ENCODE peak calls at places on chromosomes 16 and 17, in seven cellular contexts. U, Z, D, A, X, N and B are unnamed samples.

GRCh38 chr16:81676571-81677374 is 102.3 kb upstream of the PLCG2 start:
- DNase-seq in U (no peak), Z (no peak), D (no peak), A (no peak), X (no peak), N (no peak), B (no peak)

GRCh38 chr17:67608691-67609090 is 109.0 kb upstream of the NOL11 start:
- DNase-seq in U (peak; percentile 58), Z (peak; percentile 91), D (peak; percentile 76), A (no peak), X (no peak), N (no peak), B (peak; percentile 54)

GRCh38 chr17:21814776-21815175 is 122.5 kb downstream of the KCNJ18 start:
- DNase-seq in U (no peak), Z (no peak), D (no peak), A (no peak), X (no peak), N (peak; percentile 23), B (no peak)

GRCh38 chr17:39949028-39949427 is 13.8 kb upstream of the GSDMA start:
- DNase-seq in U (no peak), Z (no peak), D (no peak), A (no peak), X (no peak), N (no peak), B (no peak)

GRCh38 chr17:50721194-50722010 is 2.0 kb downstream of the LUC7L3 start:
- DNase-seq in U (no peak), Z (no peak), D (no peak), A (no peak), X (no peak), N (no peak), B (no peak)

GRCh38 chr17:45869676-45870341 is 24.5 kb upstream of the MAPT start:
- DNase-seq in U (no peak), Z (peak; percentile 4), D (no peak), A (no peak), X (no peak), N (no peak), B (no peak)

GRCh38 chr16:88593489-88593888 is 23.3 kb downstream of the ZC3H18 start:
- DNase-seq in U (no peak), Z (no peak), D (no peak), A (no peak), X (no peak), N (no peak), B (no peak)

GRCh38 chr16:27181020-27181419 is 22.3 kb upstream of the KDM8 start:
- DNase-seq in U (no peak), Z (no peak), D (no peak), A (no peak), X (no peak), N (no peak), B (no peak)

GRCh38 chr16:11248133-11248532 is 7.9 kb downstream of the SOCS1 start:
- DNase-seq in U (peak; percentile 25), Z (peak; percentile 24), D (no peak), A (no peak), X (no peak), N (no peak), B (no peak)

GRCh38 chr16:89189358-89190025 is 10.8 kb downstream of the SLC22A31 start:
- DNase-seq in U (no peak), Z (no peak), D (no peak), A (no peak), X (no peak), N (no peak), B (no peak)

GRCh38 chr16:57807968-57808528 is 5.8 kb upstream of the KIFC3 start:
- DNase-seq in U (peak; percentile 63), Z (peak; percentile 91), D (peak; percentile 95), A (peak; percentile 88), X (peak; percentile 83), N (peak; percentile 86), B (peak; percentile 80)
- H3K4me3 ChIP-seq in U (no peak overlapping the region), Z (no peak overlapping the region), D (peak overlapping the region; percentile 20), A (peak overlapping the region; percentile 2), X (no peak overlapping the region), N (peak overlapping the region; percentile 1), B (no peak overlapping the region)

GRCh38 chr16:21501869-21502667 is 97.3 kb upstream of the METTL9 start:
- DNase-seq in U (peak; percentile 95), Z (peak; percentile 97), D (peak; percentile 87), A (peak; percentile 89), X (peak; percentile 83), N (peak; percentile 93), B (peak; percentile 74)
- TF ChIP-seq CTCF in U (no peak), Z (no peak), D (no peak), A (peak; percentile 8), X (no peak), N (no peak), B (no peak)

GRCh38 chr16:47971225-47971624 is 184.6 kb downstream of the ABCC12 start:
- DNase-seq in U (no peak), Z (no peak), D (no peak), A (no peak), X (no peak), N (no peak), B (no peak)

GRCh38 chr16:47967374-47967773 is 188.4 kb downstream of the ABCC12 start:
- DNase-seq in U (no peak), Z (no peak), D (no peak), A (no peak), X (no peak), N (no peak), B (no peak)

GRCh38 chr16:47970291-47970931 is 185.4 kb downstream of the ABCC12 start:
- DNase-seq in U (peak; percentile 10), Z (peak; percentile 47), D (peak; percentile 25), A (no peak), X (no peak), N (no peak), B (no peak)

GRCh38 chr16:47966325-47966724 is 189.5 kb downstream of the ABCC12 start:
- DNase-seq in U (no peak), Z (no peak), D (no peak), A (no peak), X (no peak), N (no peak), B (no peak)

GRCh38 chr16:47965439-47965838 is 190.4 kb downstream of the ABCC12 start:
- DNase-seq in U (no peak), Z (peak; percentile 50), D (peak; percentile 16), A (no peak), X (no peak), N (no peak), B (no peak)
- H3K4me3 ChIP-seq in U (no peak overlapping the region), Z (no peak overlapping the region), D (no peak overlapping the region), A (no peak overlapping the region), X (no peak overlapping the region), N (no peak overlapping the region), B (no peak overlapping the region)

GRCh38 chr17:71237903-71238538 is 882.8 kb upstream of the SOX9 start:
- DNase-seq in U (no peak), Z (peak; percentile 53), D (peak; percentile 90), A (no peak), X (no peak), N (no peak), B (peak; percentile 19)
- TF ChIP-seq CTCF in U (no peak), Z (peak; percentile 48), D (peak; percentile 65), A (no peak), X (no peak), N (no peak), B (peak; percentile 32)